ENCODE peak calls at places on chromosomes 5 and 9, in nine cellular contexts. G, L, M, W, Q, N, D, E and Z are unnamed samples.

GRCh38 chr9:92763721-92764380 is 782 bp downstream of the BICD2 start:
- DNase-seq in G (peak; percentile 56), L (peak; percentile 20), M (peak; percentile 66), W (peak; percentile 91), Q (no peak), N (peak; percentile 56), D (peak; percentile 57), E (peak; percentile 14), Z (no peak)

GRCh38 chr9:79524266-79524665 is 47.5 kb upstream of the TLE4 start:
- DNase-seq in G (no peak), L (no peak), M (no peak), W (no peak), Q (no peak), N (no peak), D (peak; percentile 33), E (no peak), Z (no peak)

GRCh38 chr9:130606887-130607582 is 27.7 kb downstream of the FUBP3 start:
- DNase-seq in G (no peak), L (no peak), M (no peak), W (no peak), Q (no peak), N (no peak), D (peak; percentile 3), E (no peak), Z (no peak)

GRCh38 chr9:80359941-80360881 is 788.4 kb downstream of the TLE4 start:
- DNase-seq in G (no peak), L (no peak), M (no peak), W (no peak), Q (no peak), N (no peak), D (no peak), E (no peak), Z (no peak)

GRCh38 chr9:126673689-126674364 is 60.1 kb downstream of the LMX1B start:
- DNase-seq in G (no peak), L (no peak), M (peak; percentile 42), W (no peak), Q (peak; percentile 33), N (no peak), D (no peak), E (no peak), Z (no peak)

GRCh38 chr9:133935328-133936040 is 56.6 kb downstream of the VAV2 start:
- DNase-seq in G (no peak), L (no peak), M (peak; percentile 40), W (no peak), Q (no peak), N (peak; percentile 83), D (no peak), E (no peak), Z (no peak)

GRCh38 chr9:134136117-134136996 is 475 bp downstream of the WDR5 start:
- DNase-seq in G (no peak), L (peak; percentile 5), M (peak; percentile 56), W (no peak), Q (no peak), N (peak; percentile 58), D (peak; percentile 44), E (no peak), Z (no peak)

GRCh38 chr5:115988002-115988401 is 25.7 kb downstream of the LVRN start:
- DNase-seq in G (no peak), L (no peak), M (no peak), W (no peak), Q (no peak), N (no peak), D (no peak), E (no peak), Z (no peak)

GRCh38 chr9:34392511-34392910 is 15.8 kb upstream of the MYORG start:
- DNase-seq in G (no peak), L (no peak), M (no peak), W (no peak), Q (no peak), N (no peak), D (no peak), E (no peak), Z (no peak)

GRCh38 chr5:66877843-66878242 is 281.6 kb downstream of the MAST4 start:
- DNase-seq in G (no peak), L (no peak), M (no peak), W (no peak), Q (no peak), N (no peak), D (peak; percentile 34), E (no peak), Z (no peak)

GRCh38 chr5:147483961-147484707 is 25.7 kb downstream of the DPYSL3 start:
- DNase-seq in G (no peak), L (no peak), M (peak; percentile 48), W (peak; percentile 94), Q (peak; percentile 89), N (peak; percentile 63), D (peak; percentile 92), E (no peak), Z (no peak)

GRCh38 chr5:54390015-54390414 is 65.5 kb upstream of the HSPB3 start:
- DNase-seq in G (peak; percentile 80), L (no peak), M (peak; percentile 66), W (no peak), Q (peak; percentile 44), N (peak; percentile 56), D (peak; percentile 47), E (no peak), Z (no peak)

GRCh38 chr9:70588999-70589398 is 174.5 kb upstream of the KLF9 start:
- DNase-seq in G (no peak), L (no peak), M (no peak), W (no peak), Q (no peak), N (no peak), D (no peak), E (no peak), Z (no peak)

GRCh38 chr5:178163772-178164735 is 10.4 kb upstream of the NHP2 start:
- DNase-seq in G (peak; percentile 80), L (peak; percentile 89), M (peak; percentile 89), W (peak; percentile 97), Q (peak; percentile 80), N (peak; percentile 92), D (peak; percentile 91), E (peak; percentile 99), Z (peak; percentile 95)

GRCh38 chr5:31757813-31758212 is 118.9 kb downstream of the PDZD2 start:
- DNase-seq in G (no peak), L (no peak), M (peak; percentile 35), W (no peak), Q (no peak), N (no peak), D (peak; percentile 23), E (no peak), Z (no peak)

GRCh38 chr5:83467315-83468044 is 4.1 kb upstream of the VCAN start:
- DNase-seq in G (no peak), L (no peak), M (no peak), W (no peak), Q (no peak), N (peak; percentile 60), D (peak; percentile 26), E (no peak), Z (no peak)

GRCh38 chr9:86614871-86615849 is 260.9 kb upstream of the TUT7 start:
- DNase-seq in G (no peak), L (no peak), M (peak; percentile 17), W (no peak), Q (no peak), N (peak; percentile 40), D (peak; percentile 77), E (no peak), Z (no peak)

GRCh38 chr5:137858223-137858916 is 9.3 kb upstream of the MYOT start:
- DNase-seq in G (no peak), L (no peak), M (no peak), W (no peak), Q (no peak), N (no peak), D (peak; percentile 7), E (no peak), Z (no peak)

GRCh38 chr9:123335227-123335985 is 20.6 kb upstream of the CRB2 start:
- DNase-seq in G (peak; percentile 35), L (no peak), M (peak; percentile 89), W (no peak), Q (no peak), N (peak; percentile 70), D (peak; percentile 87), E (no peak), Z (no peak)

GRCh38 chr9:113578279-113578865 is 114.8 kb downstream of the RGS3 start:
- DNase-seq in G (no peak), L (no peak), M (no peak), W (no peak), Q (no peak), N (no peak), D (no peak), E (no peak), Z (no peak)

GRCh38 chr5:80268916-80269315 is 13.1 kb upstream of the SERINC5 start:
- DNase-seq in G (no peak), L (no peak), M (no peak), W (no peak), Q (no peak), N (no peak), D (no peak), E (no peak), Z (no peak)

GRCh38 chr9:134737842-134738580 is 96.4 kb downstream of the COL5A1 start:
- DNase-seq in G (no peak), L (no peak), M (no peak), W (no peak), Q (no peak), N (no peak), D (no peak), E (no peak), Z (no peak)

GRCh38 chr5:103340132-103340531 is 81.6 kb downstream of the MACIR start:
- DNase-seq in G (no peak), L (no peak), M (no peak), W (no peak), Q (no peak), N (no peak), D (no peak), E (no peak), Z (no peak)

GRCh38 chr5:111582962-111583669 is 70.8 kb upstream of the STARD4 start:
- DNase-seq in G (no peak), L (no peak), M (peak; percentile 28), W (no peak), Q (no peak), N (no peak), D (peak; percentile 87), E (no peak), Z (no peak)

GRCh38 chr5:125834438-125835147 is 588.6 kb upstream of the GRAMD2B start:
- DNase-seq in G (no peak), L (no peak), M (no peak), W (no peak), Q (no peak), N (no peak), D (no peak), E (no peak), Z (no peak)

GRCh38 chr5:95809414-95809960 is 13.0 kb downstream of the GLRX start:
- DNase-seq in G (no peak), L (no peak), M (no peak), W (no peak), Q (no peak), N (peak; percentile 29), D (no peak), E (no peak), Z (no peak)

GRCh38 chr5:1732955-1733354 is 66.7 kb downstream of the MRPL36 start:
- DNase-seq in G (no peak), L (no peak), M (no peak), W (peak; percentile 68), Q (no peak), N (no peak), D (no peak), E (no peak), Z (no peak)

GRCh38 chr5:38506302-38506701 is 50.1 kb downstream of the LIFR start:
- DNase-seq in G (no peak), L (no peak), M (no peak), W (no peak), Q (no peak), N (no peak), D (no peak), E (no peak), Z (no peak)

GRCh38 chr5:54021413-54022155 is 288.8 kb downstream of the ARL15 start:
- DNase-seq in G (no peak), L (no peak), M (no peak), W (no peak), Q (no peak), N (no peak), D (peak; percentile 61), E (no peak), Z (no peak)

GRCh38 chr5:123949807-123950206 is 437.8 kb downstream of the CSNK1G3 start:
- DNase-seq in G (no peak), L (no peak), M (peak; percentile 23), W (no peak), Q (no peak), N (no peak), D (no peak), E (no peak), Z (no peak)

GRCh38 chr9:113026200-113026599 is 14.2 kb upstream of the ZNF883 start:
- DNase-seq in G (peak; percentile 18), L (no peak), M (no peak), W (no peak), Q (no peak), N (peak; percentile 6), D (no peak), E (no peak), Z (no peak)